ENCODE peak calls at places on chromosomes 1 and 21, in seven cellular contexts. Z, L, P, W, B, Y and J are unnamed samples.

GRCh38 chr1:167148388-167148787 is 54.5 kb downstream of the STYXL2 start:
- DNase-seq in Z (peak; percentile 78), L (no peak), P (no peak), W (no peak), B (no peak), Y (no peak), J (no peak)

GRCh38 chr1:229229721-229230135 is 41.2 kb upstream of the RAB4A start:
- DNase-seq in Z (peak; percentile 39), L (peak; percentile 61), P (no peak), W (peak; percentile 63), B (peak; percentile 65), Y (no peak), J (peak; percentile 53)

GRCh38 chr1:187042538-187042937 is 213.8 kb downstream of the PLA2G4A start:
- DNase-seq in Z (no peak), L (no peak), P (no peak), W (no peak), B (no peak), Y (no peak), J (no peak)

GRCh38 chr1:55781944-55782482 is 566.8 kb upstream of the USP24 start:
- DNase-seq in Z (no peak), L (no peak), P (no peak), W (no peak), B (no peak), Y (peak; percentile 32), J (peak; percentile 74)

GRCh38 chr1:19128965-19129514 is 81.0 kb downstream of the UBR4 start:
- DNase-seq in Z (no peak), L (no peak), P (no peak), W (no peak), B (no peak), Y (no peak), J (no peak)

GRCh38 chr1:146007048-146007784 is 10.8 kb upstream of the TXNIP start:
- DNase-seq in Z (peak; percentile 80), L (no peak), P (no peak), W (peak; percentile 88), B (peak; percentile 71), Y (peak; percentile 66), J (peak; percentile 90)

GRCh38 chr1:31505884-31506497 is 70.3 kb upstream of the TINAGL1 start:
- DNase-seq in Z (no peak), L (no peak), P (no peak), W (no peak), B (no peak), Y (no peak), J (no peak)

GRCh38 chr1:228151526-228151925 is 1.8 kb downstream of the GJC2 start:
- DNase-seq in Z (no peak), L (peak; percentile 13), P (no peak), W (no peak), B (no peak), Y (no peak), J (no peak)

GRCh38 chr21:45739218-45740087 is 95.9 kb downstream of the PCBP3 start:
- DNase-seq in Z (no peak), L (no peak), P (no peak), W (no peak), B (no peak), Y (no peak), J (no peak)

GRCh38 chr1:234579967-234580366 is 30.0 kb downstream of the IRF2BP2 start:
- DNase-seq in Z (no peak), L (no peak), P (no peak), W (no peak), B (no peak), Y (no peak), J (no peak)

GRCh38 chr1:59323879-59324278 is 27.0 kb downstream of the FGGY start:
- DNase-seq in Z (no peak), L (no peak), P (no peak), W (no peak), B (no peak), Y (no peak), J (no peak)

GRCh38 chr1:31549807-31550620 is 26.3 kb upstream of the TINAGL1 start:
- DNase-seq in Z (no peak), L (no peak), P (no peak), W (peak; percentile 82), B (no peak), Y (no peak), J (peak; percentile 77)

GRCh38 chr1:32933742-32934322 is 30.8 kb downstream of the RNF19B start:
- DNase-seq in Z (peak; percentile 4), L (no peak), P (no peak), W (peak; percentile 81), B (no peak), Y (no peak), J (peak; percentile 75)

GRCh38 chr1:210527091-210527490 is 198.4 kb downstream of the HHAT start:
- DNase-seq in Z (no peak), L (no peak), P (no peak), W (no peak), B (no peak), Y (no peak), J (no peak)

GRCh38 chr1:184163674-184164470 is 112.3 kb downstream of the TSEN15 start:
- DNase-seq in Z (no peak), L (no peak), P (no peak), W (no peak), B (no peak), Y (no peak), J (no peak)

GRCh38 chr1:233664254-233664653 is 50.3 kb downstream of the KCNK1 start:
- DNase-seq in Z (no peak), L (no peak), P (no peak), W (no peak), B (no peak), Y (no peak), J (no peak)

GRCh38 chr1:174167404-174167803 is 8.1 kb downstream of the RABGAP1L start:
- DNase-seq in Z (no peak), L (no peak), P (no peak), W (no peak), B (no peak), Y (no peak), J (no peak)

GRCh38 chr1:33970148-33970825 is 106.4 kb downstream of the HMGB4 start:
- DNase-seq in Z (peak; percentile 80), L (no peak), P (no peak), W (no peak), B (no peak), Y (no peak), J (no peak)

GRCh38 chr1:42038261-42038660 is 114.9 kb upstream of the GUCA2B start:
- DNase-seq in Z (no peak), L (no peak), P (no peak), W (no peak), B (no peak), Y (no peak), J (no peak)

GRCh38 chr1:42037586-42037985 is 115.6 kb upstream of the GUCA2B start:
- DNase-seq in Z (no peak), L (no peak), P (no peak), W (no peak), B (no peak), Y (no peak), J (no peak)

GRCh38 chr1:42035205-42035829 is 116.6 kb upstream of the HIVEP3 start:
- DNase-seq in Z (peak; percentile 91), L (peak; percentile 63), P (no peak), W (peak; percentile 89), B (peak; percentile 42), Y (peak; percentile 10), J (peak; percentile 55)

GRCh38 chr1:42040159-42040558 is 113.1 kb upstream of the GUCA2B start:
- DNase-seq in Z (no peak), L (no peak), P (no peak), W (no peak), B (no peak), Y (no peak), J (no peak)

DNA sequence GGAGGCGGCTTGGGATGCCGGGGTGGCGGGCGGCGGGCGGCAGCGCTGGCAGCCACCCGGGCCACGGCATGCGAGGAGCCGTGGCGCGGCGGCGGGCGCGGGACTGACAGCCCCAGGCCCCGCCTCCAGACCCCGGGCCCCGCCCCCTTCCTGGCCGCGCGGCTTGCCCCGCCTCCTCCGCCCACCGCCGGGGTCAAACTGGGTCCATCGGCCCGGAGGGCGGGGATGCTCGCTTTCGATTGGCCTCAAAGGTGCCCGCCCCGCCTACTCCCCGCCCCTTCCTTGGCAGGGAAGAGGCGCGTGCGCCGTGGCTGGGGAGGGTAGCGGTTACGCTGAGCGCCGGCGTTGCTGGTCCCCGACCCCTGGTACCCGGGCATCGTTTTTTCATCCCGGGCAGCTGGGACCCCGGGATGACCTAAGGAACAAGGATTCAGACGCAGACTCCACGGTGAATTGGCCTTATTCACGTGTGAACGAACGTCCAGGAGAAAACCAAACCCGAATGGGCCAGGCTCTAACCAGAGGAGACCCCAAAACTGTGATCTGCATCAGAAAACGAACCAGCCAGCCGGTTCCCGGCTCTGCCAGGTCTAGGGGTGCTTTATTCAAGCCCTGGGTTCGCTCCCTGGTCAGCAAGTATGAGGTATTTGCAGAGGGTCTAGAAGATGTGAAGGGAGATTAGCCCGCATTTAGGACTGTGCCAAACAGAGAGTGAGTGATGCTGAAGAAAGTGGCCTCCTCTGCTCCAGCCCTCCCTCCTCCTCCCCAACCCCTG is 117.2 kb upstream of the GUCA2B start:
- DNase-seq in Z (peak; percentile 98), L (peak; percentile 98), P (peak; percentile 98), W (peak; percentile 99), B (peak; percentile 96), Y (peak; percentile 82), J (peak; percentile 90)
- TF ChIP-seq CTCF in Z (no peak), L (no peak), P (no peak), W (no peak), B (no peak), Y (no peak), J (no peak)

DNA sequence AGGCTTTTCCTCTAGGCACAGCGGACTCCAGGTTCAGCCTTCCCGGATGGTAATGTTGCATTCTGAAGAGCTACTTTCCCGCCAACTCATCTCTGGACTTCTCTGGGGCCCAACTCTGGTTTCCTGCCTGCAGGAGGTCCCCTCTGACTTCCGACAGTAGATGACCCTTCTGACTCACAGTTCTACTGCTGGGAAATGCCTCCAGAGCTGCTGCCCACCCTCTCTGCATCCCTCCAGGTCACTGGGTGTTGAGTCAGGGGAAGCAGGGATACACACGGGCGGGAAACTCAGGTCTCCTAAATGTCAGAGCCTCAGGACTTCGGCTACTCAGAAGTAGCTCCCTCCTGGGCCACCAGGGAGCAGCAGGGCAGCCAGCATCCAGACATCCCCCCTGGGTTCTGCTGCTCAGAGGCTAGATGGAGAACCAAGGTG is 2.1 kb upstream of the KIF21B start:
- DNase-seq in Z (peak; percentile 56), L (no peak), P (no peak), W (no peak), B (no peak), Y (no peak), J (no peak)
- TF ChIP-seq CTCF in Z (peak; percentile 49), L (no peak), P (no peak), W (no peak), B (no peak), Y (peak; percentile 55), J (peak; percentile 47)

GRCh38 chr1:208216806-208217205 is 27.4 kb downstream of the PLXNA2 start:
- DNase-seq in Z (no peak), L (no peak), P (no peak), W (no peak), B (no peak), Y (no peak), J (no peak)
- TF ChIP-seq CTCF in Z (no peak), L (no peak), P (no peak), W (no peak), B (no peak), Y (no peak), J (no peak)

GRCh38 chr1:190679444-190679843 is 201.8 kb upstream of the BRINP3 start:
- DNase-seq in Z (no peak), L (no peak), P (no peak), W (no peak), B (no peak), Y (no peak), J (no peak)

DNA sequence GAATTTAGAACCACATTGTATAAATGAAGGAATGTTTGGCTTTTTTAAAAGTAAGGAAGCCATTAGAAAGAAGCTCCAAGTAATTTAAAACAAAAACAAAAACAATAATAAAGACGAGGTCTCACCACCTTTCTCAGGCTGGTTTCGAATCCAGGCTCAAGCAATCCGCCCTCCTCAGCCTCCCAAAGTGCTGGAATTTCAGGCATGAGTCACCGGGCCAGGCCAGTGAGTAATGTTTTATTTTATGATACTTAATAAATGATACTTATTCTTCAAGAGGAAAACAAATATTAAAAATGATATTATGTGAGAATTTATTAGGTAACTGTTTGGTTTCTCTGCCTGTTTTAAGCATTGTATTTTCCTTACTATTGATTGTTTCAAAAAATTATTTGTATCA is 201.4 kb upstream of the BRINP3 start:
- DNase-seq in Z (no peak), L (no peak), P (no peak), W (no peak), B (no peak), Y (no peak), J (no peak)
- TF ChIP-seq CTCF in Z (no peak), L (no peak), P (no peak), W (no peak), B (no peak), Y (no peak), J (no peak)